ENCODE peak calls at places on chromosomes 4 and X, in four cellular contexts. F is heart left ventricle, G is cardiac muscle cell, M is mucosa of descending colon. X is an unnamed sample.

GRCh38 chr4:67928547-67928946 is 34.7 kb downstream of the TMPRSS11A start:
- DNase-seq in F (no peak), G (peak), M (no peak), X (no peak)

GRCh38 chrX:107825698-107826285 is at the start of gene MID2:
- DNase-seq in F (peak), G (peak), M (peak), X (no peak)

GRCh38 chrX:56800801-56801200 is 71.8 kb downstream of the NBDY start:
- DNase-seq in F (no peak), G (no peak), M (peak), X (no peak)

GRCh38 chr4:109574443-109574850 is 14.4 kb downstream of the MCUB start:
- DNase-seq in F (no peak), G (no peak), M (peak), X (no peak)

GRCh38 chrX:46446727-46447378 is 98.4 kb downstream of the ZNF674 start:
- DNase-seq in F (peak), G (peak), M (peak), X (peak)

GRCh38 chr4:10033191-10033881 is 12.0 kb upstream of the SLC2A9 start:
- DNase-seq in F (peak), G (no peak), M (peak), X (peak)

GRCh38 chr4:61202100-61202637 is 2.0 kb downstream of the ADGRL3 start:
- DNase-seq in F (no peak), G (peak), M (peak), X (no peak)

GRCh38 chr4:147480502-147480890 is 401 bp upstream of the EDNRA start:
- DNase-seq in F (no peak), G (no peak), M (no peak), X (no peak)

GRCh38 chrX:78111140-78111931 is 7.3 kb downstream of the PGK1 start:
- DNase-seq in F (no peak), G (no peak), M (peak), X (no peak)

GRCh38 chr4:176005766-176006165 is 59.9 kb upstream of the WDR17 start:
- DNase-seq in F (no peak), G (no peak), M (no peak), X (no peak)

GRCh38 chr4:108762559-108763225 is at the start of gene ETNPPL:
- DNase-seq in F (peak), G (peak), M (peak), X (no peak)

GRCh38 chr4:88660446-88661294 is 37.0 kb downstream of the NAP1L5 start:
- DNase-seq in F (no peak), G (no peak), M (peak), X (peak)

GRCh38 chr4:168521736-168522135 is 24.9 kb downstream of the PALLD start:
- DNase-seq in F (no peak), G (no peak), M (no peak), X (no peak)

GRCh38 chrX:9456250-9457074 is 8.4 kb upstream of the TBL1X start:
- DNase-seq in F (no peak), G (no peak), M (no peak), X (no peak)

GRCh38 chr4:94757192-94758140 is at the start of gene BMPR1B:
- DNase-seq in F (no peak), G (peak), M (peak), X (peak)

GRCh38 chr4:92012899-92013867 is 290.6 kb upstream of the GRID2 start:
- DNase-seq in F (no peak), G (peak), M (peak), X (no peak)
- H3K4me3 ChIP-seq in F (no peak), G (no peak), M (no peak), X (no peak)

GRCh38 chrX:153740631-153741222 is 16.1 kb downstream of the ABCD1 start:
- DNase-seq in F (no peak), G (no peak), M (peak), X (no peak)

GRCh38 chrX:153746359-153746758 is 17.7 kb upstream of the PLXNB3 start:
- DNase-seq in F (no peak), G (no peak), M (no peak), X (no peak)

GRCh38 chrX:153741446-153741845 is 16.8 kb downstream of the ABCD1 start:
- DNase-seq in F (no peak), G (no peak), M (no peak), X (no peak)

GRCh38 chrX:153739754-153740486 is 15.3 kb downstream of the ABCD1 start:
- DNase-seq in F (no peak), G (no peak), M (no peak), X (no peak)

GRCh38 chrX:153744210-153745066 is 19.6 kb upstream of the PLXNB3 start:
- DNase-seq in F (no peak), G (peak), M (peak), X (no peak)
- H3K4me3 ChIP-seq in F (no peak), G (no peak), M (no peak), X (no peak)

DNA sequence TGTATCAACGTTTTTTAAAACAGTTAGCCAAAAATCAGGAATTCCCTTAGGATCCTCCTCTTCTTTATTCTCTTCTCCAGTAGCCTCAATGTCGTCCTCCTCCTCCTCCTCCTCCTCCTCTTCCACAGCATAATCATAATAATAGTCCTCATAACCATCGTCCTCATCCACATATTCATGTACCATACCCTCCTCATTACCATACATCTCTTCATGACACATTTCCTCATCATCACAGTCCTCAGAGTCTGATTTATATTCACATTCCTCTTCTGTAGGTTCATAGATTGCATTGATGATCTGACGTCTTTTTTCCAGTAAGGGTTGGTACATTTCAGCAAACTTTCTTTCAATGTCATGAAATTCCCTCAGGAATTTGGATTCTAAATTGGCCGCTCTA is 917 bp downstream of the NAP1L2 start:
- DNase-seq in F (no peak), G (no peak), M (no peak), X (no peak)
- H3K4me3 ChIP-seq in F (peak), G (peak), M (no peak), X (peak)

DNA sequence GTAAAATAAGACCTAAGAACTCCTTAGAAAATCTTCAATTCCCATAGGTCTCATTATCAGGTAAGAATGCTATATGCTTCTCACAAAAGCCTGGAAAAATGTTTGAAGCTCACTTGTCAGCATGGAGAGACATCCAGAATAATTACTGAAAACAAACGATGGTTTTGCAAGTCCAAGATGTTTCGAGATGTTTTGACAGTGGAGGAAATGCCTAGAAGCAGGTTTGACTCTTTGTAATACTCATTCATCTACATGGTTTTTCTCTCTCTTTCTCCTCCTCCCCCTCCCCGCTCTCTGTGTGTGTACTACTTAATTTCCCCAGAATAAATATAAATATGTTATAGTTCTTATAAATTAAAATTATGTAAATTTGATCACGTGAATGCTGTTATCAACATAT is 131.9 kb upstream of the NR3C2 start:
- DNase-seq in F (no peak), G (no peak), M (no peak), X (no peak)
- H3K4me3 ChIP-seq in F (no peak), G (no peak), M (no peak), X (no peak)

GRCh38 chr4:152554742-152555141 is 18.9 kb upstream of the FBXW7 start:
- DNase-seq in F (no peak), G (no peak), M (no peak), X (no peak)

GRCh38 chr4:152559641-152560040 is 23.7 kb upstream of the FBXW7 start:
- DNase-seq in F (no peak), G (no peak), M (no peak), X (no peak)

GRCh38 chr4:152556814-152557213 is 20.9 kb upstream of the FBXW7 start:
- DNase-seq in F (no peak), G (no peak), M (no peak), X (no peak)

GRCh38 chr4:152556283-152556682 is 20.4 kb upstream of the FBXW7 start:
- DNase-seq in F (no peak), G (no peak), M (no peak), X (no peak)
- H3K4me3 ChIP-seq in F (no peak), G (no peak), M (no peak), X (no peak)

DNA sequence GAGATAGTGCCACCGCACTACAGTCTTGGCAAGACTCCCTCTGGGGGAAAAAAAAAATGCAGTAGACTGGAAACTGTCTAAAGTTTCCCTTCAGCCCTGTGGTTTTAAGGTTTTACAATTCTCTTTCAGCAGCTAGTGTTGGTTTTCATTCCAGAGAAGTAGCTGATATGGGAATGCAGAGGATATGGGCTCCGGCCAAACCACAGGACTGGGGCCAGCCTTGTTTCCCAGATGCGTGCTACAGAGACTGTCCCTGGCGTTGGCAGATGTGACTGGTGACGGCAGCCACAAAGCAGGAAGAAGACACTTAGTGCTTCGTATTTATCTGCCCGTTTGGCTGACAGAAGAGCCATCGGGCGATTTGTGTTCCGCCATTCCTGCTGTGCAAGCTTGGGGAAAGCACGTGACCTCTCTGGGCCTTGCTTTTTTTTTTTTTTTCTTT is 43.2 kb downstream of the ZBTB49 start:
- DNase-seq in F (peak), G (no peak), M (peak), X (peak)
- H3K4me3 ChIP-seq in F (no peak), G (no peak), M (no peak), X (no peak)

DNA sequence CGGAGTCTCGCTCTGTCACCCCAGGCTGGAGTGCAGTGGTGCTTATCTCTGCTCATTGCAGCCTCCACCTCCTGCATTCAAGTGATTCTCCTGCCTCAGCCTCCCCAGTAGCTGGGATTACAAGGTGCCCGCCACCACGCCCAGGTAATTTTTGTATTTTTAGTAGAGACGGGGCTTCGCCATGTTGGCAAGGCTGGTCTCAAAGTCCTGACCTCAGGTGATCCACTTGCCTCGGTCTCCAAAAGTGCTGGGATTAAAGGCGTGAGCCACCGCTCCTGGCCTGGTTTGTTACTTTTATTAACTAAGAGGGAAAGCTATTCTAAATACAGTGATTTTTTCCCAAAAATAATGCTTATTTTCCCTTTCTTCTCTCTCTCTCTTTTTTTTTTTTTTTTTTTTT is 866 bp upstream of the CENPE start:
- DNase-seq in F (no peak), G (no peak), M (no peak), X (no peak)
- H3K4me3 ChIP-seq in F (peak), G (no peak), M (no peak), X (peak)

GRCh38 chr4:157521916-157522315 is 301.4 kb downstream of the GRIA2 start:
- DNase-seq in F (no peak), G (no peak), M (no peak), X (no peak)
- H3K4me3 ChIP-seq in F (no peak), G (no peak), M (no peak), X (no peak)

X was measured in skeletal muscle cell.